ENCODE peak calls at places on chromosomes 11 and 22, in seven cellular contexts. U is sigmoid colon, X is transverse colon, A is prostate gland, M is A549, L is IMR-90, F is body of pancreas. G is an unnamed sample.

GRCh38 chr11:75241036-75241905 is 697 bp downstream of the TPBGL start:
- DNase-seq in U (peak; percentile 85), X (peak; percentile 87), A (peak; percentile 68), M (peak; percentile 86), L (peak; percentile 80), F (peak; percentile 83), G (peak; percentile 97)

GRCh38 chr11:126862664-126863247 is 137.8 kb downstream of the KIRREL3 start:
- DNase-seq in U (no peak), X (no peak), A (no peak), M (no peak), L (no peak), F (no peak), G (no peak)

GRCh38 chr11:73875840-73876239 is 806 bp downstream of the COA4 start:
- DNase-seq in U (no peak), X (no peak), A (no peak), M (no peak), L (no peak), F (no peak), G (no peak)

GRCh38 chr11:88345408-88345807 is 7.9 kb upstream of the CTSC start:
- DNase-seq in U (no peak), X (no peak), A (no peak), M (no peak), L (peak; percentile 54), F (no peak), G (no peak)

GRCh38 chr11:67507242-67507890 is 596 bp downstream of the CDK2AP2 start:
- DNase-seq in U (peak; percentile 88), X (peak; percentile 89), A (peak; percentile 63), M (peak; percentile 54), L (peak; percentile 68), F (peak; percentile 86), G (no peak)

GRCh38 chr11:6405039-6405667 is 13.7 kb downstream of the APBB1 start:
- DNase-seq in U (no peak), X (no peak), A (no peak), M (no peak), L (no peak), F (peak; percentile 74), G (no peak)

GRCh38 chr22:30742291-30743256 is 47.9 kb downstream of the OSBP2 start:
- DNase-seq in U (no peak), X (no peak), A (no peak), M (no peak), L (peak; percentile 54), F (no peak), G (no peak)

GRCh38 chr11:92224394-92225205 is at the start of gene FAT3:
- DNase-seq in U (peak; percentile 68), X (no peak), A (no peak), M (peak; percentile 37), L (peak; percentile 41), F (peak; percentile 6), G (no peak)

GRCh38 chr22:42648368-42649260 is 578 bp downstream of the CYB5R3 start:
- DNase-seq in U (no peak), X (peak; percentile 89), A (peak; percentile 46), M (peak; percentile 54), L (no peak), F (peak; percentile 83), G (peak; percentile 84)

GRCh38 chr11:10777393-10777793 is 26.3 kb downstream of the CTR9 start:
- DNase-seq in U (no peak), X (no peak), A (no peak), M (no peak), L (no peak), F (no peak), G (no peak)

GRCh38 chr22:37244114-37244921 is at the start of gene RAC2:
- DNase-seq in U (peak; percentile 72), X (peak; percentile 92), A (no peak), M (no peak), L (peak; percentile 57), F (peak; percentile 70), G (peak; percentile 99)

GRCh38 chr11:19880088-19880345 is 167.4 kb downstream of the NAV2 start:
- DNase-seq in U (no peak), X (no peak), A (no peak), M (no peak), L (no peak), F (no peak), G (no peak)

GRCh38 chr22:47370448-47371262 is 608.2 kb downstream of the TBC1D22A start:
- DNase-seq in U (no peak), X (no peak), A (no peak), M (no peak), L (no peak), F (no peak), G (peak; percentile 59)

GRCh38 chr11:57277845-57278720 is 41.0 kb upstream of the APLNR start:
- DNase-seq in U (peak; percentile 83), X (peak; percentile 75), A (peak; percentile 75), M (peak; percentile 81), L (peak; percentile 84), F (peak; percentile 70), G (no peak)

GRCh38 chr11:119000906-119001305 is 3.0 kb downstream of the CENATAC start:
- DNase-seq in U (no peak), X (no peak), A (no peak), M (no peak), L (peak; percentile 58), F (no peak), G (no peak)

GRCh38 chr11:13013054-13013488 is 4.0 kb downstream of the RASSF10 start:
- DNase-seq in U (no peak), X (no peak), A (no peak), M (no peak), L (no peak), F (no peak), G (no peak)

GRCh38 chr11:86460461-86461404 is 86.0 kb downstream of the CCDC81 start:
- DNase-seq in U (no peak), X (no peak), A (no peak), M (no peak), L (peak; percentile 71), F (no peak), G (no peak)

GRCh38 chr22:30940655-30941362 is 27.8 kb downstream of the MORC2 start:
- DNase-seq in U (no peak), X (no peak), A (no peak), M (no peak), L (no peak), F (no peak), G (no peak)

DNA sequence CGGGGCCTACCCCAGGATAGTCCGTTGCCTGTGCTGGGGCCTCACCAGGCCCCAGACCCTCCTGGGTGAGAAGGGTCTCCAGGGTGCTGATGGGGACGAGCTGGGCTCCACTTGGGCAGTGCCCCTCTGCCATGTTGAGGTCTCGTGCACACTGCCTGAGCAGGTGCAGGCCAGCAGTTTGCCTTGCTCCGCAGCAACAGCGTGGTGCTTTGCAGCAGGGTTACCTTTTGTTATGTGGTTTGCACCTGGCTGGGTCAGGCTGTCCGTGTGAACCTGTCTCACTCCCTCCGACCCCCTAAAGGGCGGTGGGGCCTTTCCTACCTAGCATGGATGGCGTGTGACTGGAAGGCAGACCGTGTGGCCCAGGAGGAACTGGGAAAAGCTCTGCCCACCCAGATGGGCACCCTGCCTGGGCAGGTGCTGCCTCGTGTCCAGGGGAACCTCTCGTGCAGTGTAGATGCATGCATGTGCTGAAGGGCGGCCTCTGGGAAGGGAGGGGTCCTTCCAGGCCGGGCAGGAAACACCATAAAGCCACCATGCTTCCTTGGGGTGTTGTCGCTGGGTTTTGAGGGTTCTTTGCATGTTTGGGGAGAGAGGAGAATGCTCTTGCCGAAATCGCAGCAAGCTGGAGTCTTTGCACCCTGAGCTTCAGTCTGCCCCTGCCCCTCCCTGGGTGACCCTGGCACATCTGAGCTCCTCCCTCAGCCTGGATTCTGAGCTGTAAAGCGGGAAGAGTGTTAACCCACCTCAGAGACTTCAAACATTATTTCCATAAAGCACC is 75.4 kb upstream of the PPARA start:
- DNase-seq in U (peak; percentile 68), X (peak; percentile 35), A (no peak), M (no peak), L (no peak), F (no peak), G (peak; percentile 71)
- TF ChIP-seq POLR2A in U (no peak), X (no peak), A (no peak), M (no peak), L (no peak), F (peak; percentile 36), G (no peak)

DNA sequence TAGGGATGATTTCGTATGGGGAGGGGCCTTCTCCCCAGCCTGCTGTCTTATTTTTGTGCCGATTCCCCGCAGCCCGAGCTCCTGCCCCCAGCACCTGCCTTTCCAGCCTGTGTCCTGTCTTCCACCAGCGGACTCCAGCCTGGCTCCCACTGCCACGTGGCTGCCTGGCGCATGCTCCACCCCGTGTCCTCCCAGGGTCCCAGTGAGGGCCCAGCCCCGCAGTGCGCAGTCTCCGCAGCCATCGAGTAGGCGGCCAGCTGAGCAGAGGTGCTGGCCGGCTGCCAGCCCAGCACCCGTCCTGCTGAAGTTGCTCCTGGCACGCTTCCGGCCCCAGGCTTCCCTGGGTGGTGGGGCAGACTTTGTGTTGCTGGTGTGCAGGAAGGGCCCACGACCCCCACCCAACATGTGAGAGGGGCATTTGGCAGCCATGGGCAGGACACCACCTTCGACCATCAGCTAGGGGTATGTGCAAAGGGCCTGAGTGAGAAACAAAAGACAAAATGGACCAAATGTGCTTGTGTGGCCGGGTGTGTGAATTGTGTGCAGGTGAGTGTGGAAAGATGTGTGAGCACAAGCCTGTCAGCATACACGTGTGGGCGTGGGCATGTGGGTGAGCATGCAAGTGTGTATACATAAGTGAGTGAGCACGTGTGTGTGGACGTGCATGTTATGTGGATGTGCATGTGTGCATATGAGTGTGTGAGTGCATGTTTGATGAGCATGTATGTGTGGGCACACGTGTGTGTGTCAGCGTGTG is 55.9 kb downstream of the RTN4R start:
- DNase-seq in U (peak; percentile 77), X (peak; percentile 57), A (no peak), M (no peak), L (peak; percentile 7), F (peak; percentile 85), G (no peak)
- TF ChIP-seq POLR2A in U (no peak), X (no peak), A (no peak), M (no peak), L (no peak), F (no peak), G (no peak)

DNA sequence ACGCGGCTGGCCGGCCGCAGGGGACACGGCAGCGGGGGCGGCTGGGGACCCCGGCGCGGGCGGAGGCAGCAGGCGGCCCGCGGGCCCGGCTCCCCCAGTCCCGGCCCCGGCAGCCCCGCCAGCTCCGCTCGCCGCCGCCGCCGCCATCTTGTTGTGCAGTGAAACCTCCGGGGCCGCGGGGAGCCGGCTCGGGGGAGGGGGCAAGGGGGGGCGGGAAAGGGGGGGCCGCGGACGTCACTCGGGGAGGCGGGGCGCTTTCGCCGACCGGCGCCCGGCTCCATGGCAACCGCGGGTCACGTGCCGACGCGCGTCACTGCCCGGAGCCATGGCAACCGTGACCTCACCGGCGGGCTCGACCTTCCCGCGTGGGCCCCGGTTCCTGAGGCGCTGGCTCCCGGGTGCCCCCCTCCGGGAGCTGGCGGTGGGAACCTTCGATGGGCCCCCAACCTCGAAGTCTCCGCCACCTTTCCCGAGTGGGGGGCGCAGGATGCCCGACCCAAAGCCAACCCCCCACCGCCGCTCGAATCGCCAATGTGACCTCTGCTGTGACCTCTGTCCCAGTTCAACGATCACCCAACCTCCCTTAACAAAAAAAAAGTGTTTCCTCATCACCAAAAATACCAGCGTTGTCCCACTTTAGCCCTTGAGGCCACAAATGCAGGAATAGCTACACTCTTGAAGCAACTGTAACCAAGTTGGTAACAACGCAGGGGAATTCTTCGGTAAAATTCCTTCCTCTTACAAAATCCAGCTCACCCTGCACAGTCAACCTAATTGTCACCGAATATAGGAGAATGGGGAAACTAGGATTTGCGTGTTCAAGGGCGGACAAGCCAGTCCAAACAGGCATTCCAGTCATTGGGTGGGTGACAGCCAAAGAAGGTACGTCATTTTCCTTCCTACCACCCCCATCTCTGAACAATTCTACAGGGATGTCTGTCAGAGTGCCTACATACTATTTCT is at the start of gene SIK3:
- DNase-seq in U (peak; percentile 97), X (peak; percentile 96), A (peak; percentile 91), M (peak; percentile 85), L (peak; percentile 89), F (peak; percentile 96), G (peak; percentile 97)
- TF ChIP-seq POLR2A in U (peak; percentile 76), X (peak; percentile 66), A (peak; percentile 71), M (peak; percentile 36), L (peak; percentile 43), F (peak; percentile 77), G (peak; percentile 15)

GRCh38 chr22:20224917-20225692 is 43.0 kb downstream of the RTN4R start:
- DNase-seq in U (no peak), X (no peak), A (no peak), M (no peak), L (no peak), F (no peak), G (no peak)
- TF ChIP-seq POLR2A in U (no peak), X (no peak), A (no peak), M (no peak), L (no peak), F (no peak), G (no peak)

G was measured in spleen.